ENCODE peak calls at places on chromosome 22, in ten cellular contexts. C is RWPE1, L is endothelial cell, O is epithelial cell of esophagus, D is left ventricle myocardium inferior, I is colonic mucosa, R is thoracic aorta, W is type B pancreatic cell, S is brain microvascular endothelial cell, T is stomach. H is an unnamed sample.
A peak's percentile ranks its signal among the peaks of the same experiment; 100 is the strongest.

GRCh38 chr22:20550851-20551744 is 43.7 kb downstream of the MED15 start:
- DNase-seq in C (no peak), L (no peak), O (peak; percentile 24), D (no peak), I (no peak), R (no peak), W (no peak), S (peak; percentile 73), T (no peak), H (peak; percentile 58)

GRCh38 chr22:27542602-27543001 is 259.0 kb downstream of the MN1 start:
- DNase-seq in C (no peak), L (no peak), O (no peak), D (no peak), I (no peak), R (no peak), W (no peak), S (no peak), T (no peak), H (no peak)

GRCh38 chr22:22848364-22848866 is 39.2 kb upstream of the IGLL5 start:
- DNase-seq in C (peak; percentile 24), L (peak; percentile 75), O (peak; percentile 69), D (peak; percentile 58), I (peak; percentile 77), R (no peak), W (no peak), S (peak; percentile 22), T (peak; percentile 78), H (peak; percentile 59)

GRCh38 chr22:40509401-40510134 is 127.0 kb downstream of the MRTFA start:
- DNase-seq in C (peak; percentile 40), L (no peak), O (peak; percentile 83), D (peak; percentile 50), I (peak; percentile 44), R (no peak), W (no peak), S (peak; percentile 79), T (peak; percentile 34), H (no peak)

GRCh38 chr22:46159777-46160176 is 9.5 kb downstream of the PPARA start:
- DNase-seq in C (no peak), L (no peak), O (peak; percentile 42), D (no peak), I (no peak), R (no peak), W (no peak), S (no peak), T (peak; percentile 10), H (no peak)

GRCh38 chr22:41001722-41002122 is 50.5 kb downstream of the RBX1 start:
- DNase-seq in C (peak; percentile 69), L (no peak), O (peak; percentile 59), D (no peak), I (no peak), R (no peak), W (no peak), S (peak; percentile 11), T (no peak), H (no peak)

GRCh38 chr22:33706100-33706499 is 214.2 kb downstream of the LARGE1 start:
- DNase-seq in C (no peak), L (no peak), O (no peak), D (no peak), I (no peak), R (no peak), W (no peak), S (no peak), T (no peak), H (no peak)

GRCh38 chr22:33931406-33931805 is 11.1 kb upstream of the LARGE1 start:
- DNase-seq in C (no peak), L (no peak), O (no peak), D (no peak), I (no peak), R (no peak), W (no peak), S (no peak), T (no peak), H (no peak)

GRCh38 chr22:44730490-44731356 is 21.7 kb upstream of the ARHGAP8 start:
- DNase-seq in C (no peak), L (no peak), O (no peak), D (no peak), I (no peak), R (no peak), W (no peak), S (no peak), T (no peak), H (no peak)

GRCh38 chr22:44730034-44730433 is 22.3 kb upstream of the ARHGAP8 start:
- DNase-seq in C (no peak), L (no peak), O (no peak), D (no peak), I (no peak), R (no peak), W (no peak), S (no peak), T (no peak), H (no peak)

GRCh38 chr22:44728761-44729261 is 23.6 kb upstream of the ARHGAP8 start:
- DNase-seq in C (no peak), L (no peak), O (no peak), D (peak; percentile 53), I (no peak), R (no peak), W (no peak), S (no peak), T (no peak), H (no peak)

GRCh38 chr22:44727709-44728108 is 24.7 kb upstream of the ARHGAP8 start:
- DNase-seq in C (no peak), L (no peak), O (no peak), D (no peak), I (no peak), R (no peak), W (no peak), S (no peak), T (no peak), H (no peak)

DNA sequence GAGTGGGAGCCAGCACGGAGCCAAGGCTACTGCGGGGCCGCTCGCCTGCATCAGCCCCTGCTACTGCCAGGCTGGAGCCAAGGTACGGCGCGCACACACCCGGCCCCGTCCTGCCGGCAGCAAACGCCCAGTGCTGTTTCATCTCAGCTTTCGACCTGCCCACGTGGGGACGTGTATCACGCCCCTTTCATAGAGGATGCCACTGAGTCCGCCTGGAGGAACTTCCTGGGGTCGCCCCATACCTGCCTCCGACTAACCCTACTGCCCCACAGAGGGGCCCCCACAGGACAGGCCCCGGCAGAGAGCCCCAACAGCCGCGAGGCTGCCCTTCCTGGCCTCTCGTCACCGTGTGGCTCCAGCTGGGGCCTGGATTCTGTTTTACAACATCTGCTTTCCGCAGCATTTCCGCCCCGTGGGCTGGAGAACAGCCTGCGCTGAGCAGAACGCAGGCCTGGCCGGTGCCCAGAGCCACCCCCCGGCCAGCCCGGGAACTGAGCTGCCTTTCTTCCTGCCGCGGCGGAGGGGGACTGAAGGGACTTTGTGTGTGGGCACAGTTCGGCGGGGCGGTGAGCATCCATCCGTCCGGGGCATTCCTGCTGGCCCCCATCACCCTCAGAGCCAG is 22.9 kb upstream of the ARHGAP8 start:
- DNase-seq in C (no peak), L (no peak), O (no peak), D (peak; percentile 57), I (no peak), R (no peak), W (peak; percentile 69), S (peak; percentile 35), T (no peak), H (no peak)
- TF ChIP-seq CTCF in C (no peak), L (no peak), O (no peak), D (peak; percentile 27), I (no peak), R (no peak), W (peak; percentile 56), S (peak; percentile 68), T (no peak), H (no peak)

GRCh38 chr22:31094741-31095140 is 12.6 kb downstream of the SELENOM start:
- DNase-seq in C (no peak), L (no peak), O (no peak), D (no peak), I (no peak), R (no peak), W (no peak), S (no peak), T (no peak), H (no peak)

GRCh38 chr22:31095637-31096249 is 11.6 kb downstream of the SELENOM start:
- DNase-seq in C (no peak), L (no peak), O (no peak), D (no peak), I (no peak), R (no peak), W (no peak), S (no peak), T (no peak), H (no peak)

GRCh38 chr22:31097941-31098632 is 9.3 kb downstream of the SELENOM start:
- DNase-seq in C (no peak), L (no peak), O (no peak), D (no peak), I (no peak), R (no peak), W (no peak), S (no peak), T (no peak), H (no peak)

GRCh38 chr22:31098633-31099110 is 8.7 kb downstream of the SELENOM start:
- DNase-seq in C (no peak), L (no peak), O (no peak), D (no peak), I (peak; percentile 66), R (no peak), W (no peak), S (no peak), T (peak; percentile 54), H (no peak)

DNA sequence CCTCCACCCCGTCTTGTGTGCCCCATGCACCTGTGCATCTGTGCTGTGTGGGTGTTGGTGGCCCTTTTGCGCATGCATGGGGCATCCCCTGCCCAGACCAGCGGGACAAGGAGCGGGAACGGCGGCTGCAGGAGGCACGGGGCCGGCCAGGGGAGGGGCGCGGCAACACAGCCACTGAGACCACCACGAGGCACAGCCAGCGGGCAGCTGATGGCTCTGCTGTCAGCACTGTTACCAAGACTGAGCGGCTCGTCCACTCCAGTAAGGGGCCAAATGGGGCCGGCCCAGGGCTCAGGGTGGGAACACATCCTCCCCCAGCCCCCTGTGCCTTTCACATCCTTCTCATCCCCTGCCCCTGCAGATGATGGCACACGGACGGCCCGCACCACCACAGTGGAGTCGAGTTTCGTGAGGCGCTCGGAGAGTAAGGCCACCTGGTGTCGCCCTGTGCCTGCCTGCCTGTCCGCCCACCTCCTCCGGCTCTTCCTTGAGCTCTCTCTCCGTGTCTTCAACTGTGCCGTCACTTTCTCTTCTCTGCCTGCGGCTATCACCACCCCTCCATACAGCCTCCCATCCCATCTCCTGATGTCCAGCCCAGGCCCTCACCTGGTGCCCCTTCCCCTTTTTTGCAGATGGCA is 10.6 kb downstream of the SELENOM start:
- DNase-seq in C (no peak), L (no peak), O (no peak), D (no peak), I (no peak), R (no peak), W (no peak), S (no peak), T (no peak), H (no peak)
- TF ChIP-seq CTCF in C (no peak), L (no peak), O (no peak), D (no peak), I (no peak), R (no peak), W (no peak), S (no peak), T (no peak), H (no peak)

GRCh38 chr22:37018815-37019308 is 385 bp downstream of the TST start:
- DNase-seq in C (peak; percentile 28), L (peak; percentile 41), O (peak; percentile 52), D (peak; percentile 74), I (peak; percentile 89), R (no peak), W (no peak), S (peak; percentile 19), T (peak; percentile 67), H (no peak)

GRCh38 chr22:37018086-37018814 is 997 bp downstream of the TST start:
- DNase-seq in C (no peak), L (no peak), O (no peak), D (no peak), I (no peak), R (no peak), W (no peak), S (no peak), T (no peak), H (no peak)

GRCh38 chr22:37020192-37020479 is 594 bp downstream of the MPST start:
- DNase-seq in C (peak; percentile 39), L (no peak), O (peak; percentile 75), D (no peak), I (peak; percentile 80), R (no peak), W (no peak), S (peak; percentile 29), T (peak; percentile 58), H (no peak)

GRCh38 chr22:37021041-37021440 is 1.5 kb downstream of the MPST start:
- DNase-seq in C (no peak), L (no peak), O (no peak), D (no peak), I (peak; percentile 71), R (no peak), W (no peak), S (no peak), T (no peak), H (no peak)

GRCh38 chr22:37019309-37020191 is at the start of the genes MPST and TST:
- DNase-seq in C (peak; percentile 44), L (peak; percentile 76), O (peak; percentile 65), D (peak; percentile 83), I (peak; percentile 80), R (no peak), W (no peak), S (peak; percentile 29), T (peak; percentile 81), H (peak; percentile 87)
- TF ChIP-seq CTCF in C (no peak), L (no peak), O (no peak), D (peak; percentile 33), I (no peak), R (peak; percentile 12), W (no peak), S (no peak), T (peak; percentile 67), H (no peak)

DNA sequence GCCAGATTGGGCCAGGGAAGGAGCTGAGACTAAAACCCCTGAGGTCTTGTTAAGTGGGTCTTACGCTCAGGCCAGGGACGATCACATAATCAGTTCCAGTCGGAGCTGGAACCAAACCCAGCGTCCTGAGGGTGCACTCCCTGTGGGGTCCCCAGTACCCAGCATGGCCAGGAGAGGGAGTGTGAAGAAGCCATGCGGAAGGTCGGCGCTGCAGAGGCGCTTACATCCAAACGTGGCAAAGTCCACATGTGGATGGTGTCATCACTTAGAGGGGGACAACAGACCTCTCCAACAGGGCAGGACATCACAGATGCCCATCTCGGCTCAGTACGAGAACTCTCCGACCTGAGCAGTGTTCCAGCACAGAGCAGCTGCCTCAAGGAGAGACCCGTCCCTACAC is 8.3 kb downstream of the ATP5MGL start:
- DNase-seq in C (no peak), L (no peak), O (no peak), D (no peak), I (no peak), R (no peak), W (no peak), S (no peak), T (no peak), H (no peak)
- TF ChIP-seq CTCF in C (no peak), L (no peak), O (peak; percentile 33), D (peak; percentile 43), I (no peak), R (peak; percentile 13), W (peak; percentile 61), S (peak; percentile 70), T (no peak), H (no peak)

H was measured in GM10248.